ENCODE peak calls at places on chromosomes 2 and 18, in six cellular contexts. X is stimulated activated CD4-positive, alpha-beta T cell treated with anti-CD3 and anti-CD28 coated beads, Interleukin-4, amount 100 ng/mL, for 48 hours; K is AG20443; W is T-helper 2 cell; N is aorta; P is astrocyte of the hippocampus. C is an unnamed sample.

GRCh38 chr2:29878898-29879297 is 42.5 kb downstream of the ALK start:
- DNase-seq in X (no peak), K (no peak), W (no peak), N (no peak), P (peak; percentile 79), C (no peak)

GRCh38 chr2:32697156-32697555 is 69.3 kb downstream of the TTC27 start:
- DNase-seq in X (no peak), K (peak; percentile 57), W (no peak), N (no peak), P (peak; percentile 59), C (no peak)

GRCh38 chr18:3380384-3380961 is 69.5 kb upstream of the TGIF1 start:
- DNase-seq in X (no peak), K (no peak), W (no peak), N (no peak), P (no peak), C (no peak)

GRCh38 chr2:237720962-237721361 is 77.6 kb upstream of the RBM44 start:
- DNase-seq in X (no peak), K (peak; percentile 41), W (no peak), N (no peak), P (peak; percentile 90), C (peak; percentile 6)

GRCh38 chr18:75384144-75384543 is 43.4 kb downstream of the SMIM21 start:
- DNase-seq in X (no peak), K (no peak), W (no peak), N (no peak), P (no peak), C (no peak)

GRCh38 chr2:140585016-140585415 is 1545.8 kb downstream of the LRP1B start:
- DNase-seq in X (no peak), K (no peak), W (no peak), N (no peak), P (no peak), C (no peak)

GRCh38 chr18:69935319-69936190 is 12.1 kb downstream of the CD226 start:
- DNase-seq in X (peak; percentile 62), K (no peak), W (peak; percentile 76), N (no peak), P (peak; percentile 40), C (no peak)

GRCh38 chr2:240663791-240664190 is 18.9 kb downstream of the AQP12B start:
- DNase-seq in X (no peak), K (no peak), W (no peak), N (no peak), P (no peak), C (no peak)

GRCh38 chr2:106886916-106887758 is 1.2 kb upstream of the ST6GAL2 start:
- DNase-seq in X (no peak), K (peak; percentile 32), W (no peak), N (peak; percentile 87), P (peak; percentile 72), C (no peak)

GRCh38 chr2:126902152-126902835 is 3.6 kb downstream of the TEX51 start:
- DNase-seq in X (no peak), K (no peak), W (no peak), N (no peak), P (no peak), C (no peak)

GRCh38 chr18:74148543-74149070 is 284 bp downstream of the TIMM21 start:
- DNase-seq in X (no peak), K (no peak), W (no peak), N (no peak), P (no peak), C (no peak)

GRCh38 chr18:48142994-48143393 is 212.5 kb upstream of the SMAD2 start:
- DNase-seq in X (no peak), K (no peak), W (no peak), N (peak; percentile 11), P (no peak), C (no peak)

GRCh38 chr2:74778381-74779371 is 55.3 kb upstream of the HK2 start:
- DNase-seq in X (no peak), K (peak; percentile 51), W (no peak), N (no peak), P (peak; percentile 23), C (no peak)

GRCh38 chr18:54335638-54336173 is 22.0 kb downstream of the STARD6 start:
- DNase-seq in X (no peak), K (no peak), W (no peak), N (no peak), P (no peak), C (no peak)

GRCh38 chr2:12819098-12819465 is 102.3 kb downstream of the TRIB2 start:
- DNase-seq in X (no peak), K (peak; percentile 87), W (no peak), N (no peak), P (peak; percentile 95), C (no peak)

GRCh38 chr2:238914648-238915015 is 66.7 kb downstream of the TWIST2 start:
- DNase-seq in X (no peak), K (peak; percentile 62), W (no peak), N (no peak), P (peak; percentile 49), C (no peak)

C was measured in CD14-positive monocyte.